ENCODE peak calls at places on chromosome 9, in four cellular contexts. M, J, L and N are unnamed samples.

GRCh38 chr9:134871941-134872340 is 8.7 kb upstream of the FCN2 start:
- DNase-seq in M (no peak), J (peak), L (no peak), N (peak)

GRCh38 chr9:131650254-131650653 is 89.6 kb downstream of the RAPGEF1 start:
- DNase-seq in M (no peak), J (peak), L (no peak), N (no peak)

GRCh38 chr9:121661328-121661727 is 9.9 kb downstream of the DAB2IP start:
- DNase-seq in M (no peak), J (no peak), L (no peak), N (no peak)

GRCh38 chr9:126517751-126518261 is 95.9 kb upstream of the LMX1B start:
- DNase-seq in M (no peak), J (no peak), L (no peak), N (no peak)

GRCh38 chr9:119639287-119639955 is 270.2 kb upstream of the BRINP1 start:
- DNase-seq in M (no peak), J (peak), L (no peak), N (peak)

GRCh38 chr9:114425126-114425525 is 37.3 kb upstream of the AKNA start:
- DNase-seq in M (no peak), J (no peak), L (no peak), N (no peak)

GRCh38 chr9:105205787-105206511 is 38.5 kb upstream of the SLC44A1 start:
- DNase-seq in M (no peak), J (peak), L (peak), N (peak)

GRCh38 chr9:133112361-133113026 is 8.5 kb downstream of the RALGDS start:
- DNase-seq in M (peak), J (no peak), L (no peak), N (no peak)

GRCh38 chr9:137127301-137128157 is 11.4 kb upstream of the GRIN1 start:
- DNase-seq in M (peak), J (no peak), L (peak), N (no peak)

GRCh38 chr9:109907400-109907799 is 127.4 kb downstream of the PALM2AKAP2 start:
- DNase-seq in M (no peak), J (no peak), L (no peak), N (no peak)

GRCh38 chr9:110126986-110127864 is 80.7 kb downstream of the C9orf152 start:
- DNase-seq in M (no peak), J (no peak), L (peak), N (peak)

GRCh38 chr9:76618762-76619161 is 145.5 kb upstream of the PCA3 start:
- DNase-seq in M (no peak), J (peak), L (no peak), N (peak)

GRCh38 chr9:99677281-99677680 is 144.4 kb upstream of the NR4A3 start:
- DNase-seq in M (no peak), J (peak), L (no peak), N (peak)

GRCh38 chr9:119968837-119969707 is 599.8 kb upstream of the BRINP1 start:
- DNase-seq in M (peak), J (peak), L (peak), N (peak)

GRCh38 chr9:111153973-111154590 is 115.8 kb upstream of the LPAR1 start:
- DNase-seq in M (no peak), J (peak), L (no peak), N (peak)

GRCh38 chr9:16335788-16336580 is 534.5 kb downstream of the BNC2 start:
- DNase-seq in M (no peak), J (peak), L (peak), N (peak)

GRCh38 chr9:134208310-134208841 is 44.0 kb upstream of the RNU6ATAC start:
- DNase-seq in M (no peak), J (no peak), L (no peak), N (peak)

GRCh38 chr9:87128008-87128623 is 180.8 kb upstream of the GAS1 start:
- DNase-seq in M (no peak), J (no peak), L (no peak), N (no peak)

GRCh38 chr9:123337971-123338370 is 18.0 kb upstream of the CRB2 start:
- DNase-seq in M (no peak), J (no peak), L (no peak), N (no peak)

GRCh38 chr9:108550111-108550510 is 305.7 kb downstream of the ACTL7B start:
- DNase-seq in M (no peak), J (no peak), L (no peak), N (no peak)

GRCh38 chr9:2317591-2317990 is 302.4 kb downstream of the SMARCA2 start:
- DNase-seq in M (no peak), J (no peak), L (no peak), N (peak)

GRCh38 chr9:3528466-3528865 is 2.7 kb upstream of the RFX3 start:
- DNase-seq in M (peak), J (no peak), L (no peak), N (no peak)

GRCh38 chr9:101172671-101173070 is 144.1 kb downstream of the PLPPR1 start:
- DNase-seq in M (no peak), J (no peak), L (no peak), N (no peak)

GRCh38 chr9:101173907-101174306 is 145.4 kb downstream of the PLPPR1 start:
- DNase-seq in M (no peak), J (no peak), L (no peak), N (no peak)

GRCh38 chr9:101176384-101176783 is 147.9 kb downstream of the PLPPR1 start:
- DNase-seq in M (no peak), J (no peak), L (no peak), N (no peak)
- TF ChIP-seq CTCF in M (no peak), J (no peak), L (no peak), N (no peak)

GRCh38 chr9:130535818-130536521 is 43.4 kb upstream of the FUBP3 start:
- DNase-seq in M (no peak), J (peak), L (no peak), N (peak)
- H3K4me3 ChIP-seq in M (no peak), J (peak), L (no peak), N (no peak)

DNA sequence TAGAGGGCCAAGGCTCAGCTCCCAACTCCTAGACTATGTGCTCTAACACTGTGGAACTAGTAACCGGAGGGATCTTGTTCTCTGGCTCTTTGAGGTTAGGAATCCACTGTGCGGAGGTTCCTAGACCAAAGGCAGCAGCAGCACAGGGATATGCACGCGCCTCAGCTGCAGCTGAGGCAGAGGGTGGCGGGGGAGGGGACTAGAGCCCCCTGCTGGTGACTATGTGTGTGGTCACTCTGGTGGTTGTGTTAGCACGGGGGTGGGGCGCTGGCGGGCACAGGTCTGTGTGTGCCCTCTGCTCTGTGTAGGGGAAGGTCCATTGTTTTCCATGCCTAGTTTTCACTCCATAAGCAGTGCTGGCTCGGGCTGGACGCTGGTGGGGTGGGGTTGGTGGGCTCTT is 458.0 kb upstream of the IZUMO3 start:
- DNase-seq in M (no peak), J (no peak), L (no peak), N (no peak)
- TF ChIP-seq CTCF in M (no peak), J (no peak), L (no peak), N (no peak)

DNA sequence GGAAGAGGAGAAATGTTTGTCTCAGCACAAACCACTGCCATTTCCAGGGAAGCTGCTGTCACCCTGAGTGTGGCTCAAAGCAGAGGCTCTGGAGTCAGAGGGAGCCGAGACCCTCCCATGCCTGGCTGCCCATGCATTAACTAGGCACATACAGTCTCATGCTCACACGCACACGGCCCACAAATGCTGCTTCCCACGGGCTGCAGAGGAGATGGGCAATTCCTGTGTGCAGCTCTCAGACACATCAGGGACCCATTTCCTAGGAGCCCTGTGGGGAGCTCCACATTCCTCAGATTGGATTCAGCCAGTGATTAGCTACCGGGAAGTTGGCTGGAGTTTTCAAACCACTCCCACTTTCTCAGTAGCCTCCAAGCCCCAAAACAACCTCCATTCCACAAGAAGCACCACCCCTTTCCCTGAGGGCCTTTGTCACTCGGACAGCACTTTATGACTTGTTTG is 9.1 kb upstream of the PTGES start:
- DNase-seq in M (no peak), J (peak), L (no peak), N (peak)
- H3K4me3 ChIP-seq in M (no peak), J (no peak), L (no peak), N (no peak)